ENCODE peak calls at places on chromosomes 13 and 19, in nine cellular contexts. Q, N, O, I, R, Z, A, M and D are unnamed samples.

GRCh38 chr19:46668662-46669061 is 7.7 kb upstream of the DACT3 start:
- DNase-seq in Q (no peak), N (no peak), O (no peak), I (no peak), R (no peak), Z (no peak), A (no peak), M (no peak), D (no peak)

GRCh38 chr13:64369121-64369520 is 2861.0 kb downstream of the PCDH9 start:
- DNase-seq in Q (no peak), N (no peak), O (no peak), I (no peak), R (no peak), Z (no peak), A (no peak), M (no peak), D (no peak)

GRCh38 chr13:97266328-97266727 is 44.2 kb downstream of the MBNL2 start:
- DNase-seq in Q (no peak), N (no peak), O (no peak), I (no peak), R (no peak), Z (peak), A (peak), M (peak), D (no peak)

GRCh38 chr19:3766520-3766919 is 4.0 kb downstream of the MRPL54 start:
- DNase-seq in Q (no peak), N (no peak), O (no peak), I (no peak), R (no peak), Z (no peak), A (no peak), M (peak), D (no peak)

GRCh38 chr19:53130506-53130905 is 2.2 kb downstream of the ZNF415 start:
- DNase-seq in Q (no peak), N (no peak), O (no peak), I (no peak), R (no peak), Z (no peak), A (no peak), M (no peak), D (no peak)

GRCh38 chr13:98466634-98467236 is 110.2 kb downstream of the STK24 start:
- DNase-seq in Q (peak), N (no peak), O (no peak), I (no peak), R (no peak), Z (peak), A (peak), M (no peak), D (no peak)

GRCh38 chr19:28424041-28424440 is 788.9 kb downstream of the UQCRFS1 start:
- DNase-seq in Q (no peak), N (no peak), O (no peak), I (no peak), R (no peak), Z (no peak), A (peak), M (no peak), D (no peak)

GRCh38 chr13:74575729-74576125 is 441.5 kb upstream of the KLF12 start:
- DNase-seq in Q (peak), N (no peak), O (peak), I (peak), R (peak), Z (peak), A (peak), M (peak), D (peak)

GRCh38 chr19:49155830-49156346 is 692 bp upstream of the HRC start:
- DNase-seq in Q (peak), N (no peak), O (no peak), I (no peak), R (no peak), Z (peak), A (no peak), M (no peak), D (no peak)

GRCh38 chr13:113802761-113803160 is 43.7 kb downstream of the TMEM255B start:
- DNase-seq in Q (no peak), N (no peak), O (no peak), I (no peak), R (no peak), Z (no peak), A (peak), M (peak), D (no peak)

GRCh38 chr13:49554387-49554786 is 31.0 kb downstream of the RCBTB1 start:
- DNase-seq in Q (no peak), N (no peak), O (no peak), I (no peak), R (no peak), Z (no peak), A (peak), M (no peak), D (no peak)

GRCh38 chr13:59497845-59498244 is 665.9 kb downstream of the DIAPH3 start:
- DNase-seq in Q (no peak), N (no peak), O (no peak), I (no peak), R (no peak), Z (no peak), A (no peak), M (no peak), D (no peak)

GRCh38 chr13:99528547-99528946 is 27.3 kb downstream of the TM9SF2 start:
- DNase-seq in Q (no peak), N (no peak), O (no peak), I (peak), R (no peak), Z (peak), A (no peak), M (no peak), D (no peak)
- TF ChIP-seq CTCF in Q (no peak), N (no peak), O (no peak), I (peak), R (no peak), Z (peak), A (no peak), M (no peak), D (peak)

GRCh38 chr13:43895940-43896339 is 16.2 kb downstream of the LACC1 start:
- DNase-seq in Q (no peak), N (peak), O (no peak), I (no peak), R (no peak), Z (no peak), A (no peak), M (no peak), D (no peak)

GRCh38 chr13:43894438-43894837 is 14.7 kb downstream of the LACC1 start:
- DNase-seq in Q (no peak), N (no peak), O (no peak), I (no peak), R (no peak), Z (no peak), A (no peak), M (no peak), D (no peak)
- TF ChIP-seq CTCF in Q (peak), N (no peak), O (no peak), I (no peak), R (no peak), Z (peak), A (no peak), M (no peak), D (peak)

GRCh38 chr19:40524655-40525054 is 52.0 kb upstream of the SHKBP1 start:
- DNase-seq in Q (no peak), N (no peak), O (no peak), I (no peak), R (no peak), Z (no peak), A (no peak), M (no peak), D (no peak)

GRCh38 chr19:40524133-40524549 is 52.5 kb upstream of the SHKBP1 start:
- DNase-seq in Q (no peak), N (no peak), O (no peak), I (no peak), R (no peak), Z (no peak), A (no peak), M (no peak), D (no peak)

GRCh38 chr19:40521276-40521675 is 54.5 kb downstream of the SPTBN4 start:
- DNase-seq in Q (no peak), N (no peak), O (no peak), I (no peak), R (no peak), Z (no peak), A (no peak), M (no peak), D (no peak)

GRCh38 chr19:40525234-40526051 is 51.2 kb upstream of the SHKBP1 start:
- DNase-seq in Q (no peak), N (no peak), O (no peak), I (no peak), R (no peak), Z (no peak), A (no peak), M (no peak), D (no peak)

DNA sequence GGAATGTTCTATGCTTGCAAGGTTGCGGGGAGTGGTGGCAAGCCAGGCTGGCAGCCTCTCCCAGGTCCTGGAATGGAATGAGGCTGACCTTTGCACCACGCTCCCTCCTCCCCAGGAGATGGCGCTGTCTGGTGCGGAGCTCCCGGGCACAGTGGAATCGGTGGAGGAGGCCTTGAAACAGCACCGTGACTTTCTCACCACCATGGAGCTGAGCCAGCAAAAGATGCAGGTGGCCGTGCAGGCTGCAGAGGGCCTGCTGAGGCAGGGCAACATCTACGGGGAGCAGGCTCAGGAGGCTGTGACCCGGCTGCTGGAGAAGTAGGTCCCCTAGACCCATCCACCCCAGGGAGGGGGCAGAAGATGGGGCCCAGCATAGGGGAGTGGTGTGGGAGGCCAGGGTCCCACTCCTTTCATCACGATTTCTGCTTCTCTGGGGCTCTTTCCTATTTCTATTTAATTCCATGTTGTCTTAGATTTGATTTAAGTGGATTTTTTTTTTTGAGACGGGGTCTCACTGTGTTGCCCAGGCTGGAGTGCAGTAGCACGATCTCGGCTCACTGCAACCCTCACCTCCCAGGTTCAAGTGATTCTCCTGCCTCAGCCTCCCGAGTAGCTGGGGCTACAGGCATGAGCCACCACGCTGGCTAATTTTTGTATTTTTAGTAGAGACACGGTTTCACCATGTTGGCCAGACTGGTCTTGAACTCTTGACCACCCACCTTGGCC is 53.2 kb upstream of the SHKBP1 start:
- DNase-seq in Q (peak), N (no peak), O (no peak), I (peak), R (no peak), Z (peak), A (peak), M (peak), D (no peak)
- TF ChIP-seq CTCF in Q (peak), N (no peak), O (no peak), I (peak), R (peak), Z (peak), A (peak), M (peak), D (peak)

GRCh38 chr13:99956473-99957349 is 14.9 kb downstream of the ZIC5 start:
- DNase-seq in Q (no peak), N (no peak), O (no peak), I (no peak), R (no peak), Z (peak), A (peak), M (no peak), D (no peak)
- TF ChIP-seq CTCF in Q (no peak), N (no peak), O (no peak), I (no peak), R (no peak), Z (no peak), A (no peak), M (no peak), D (no peak)

GRCh38 chr13:42392706-42393572 is 121.0 kb downstream of the AKAP11 start:
- DNase-seq in Q (no peak), N (no peak), O (no peak), I (peak), R (no peak), Z (no peak), A (no peak), M (no peak), D (no peak)
- TF ChIP-seq CTCF in Q (no peak), N (no peak), O (no peak), I (no peak), R (no peak), Z (no peak), A (no peak), M (no peak), D (no peak)

GRCh38 chr19:33801411-33801810 is 4.7 kb downstream of the KCTD15 start:
- DNase-seq in Q (no peak), N (no peak), O (no peak), I (no peak), R (no peak), Z (no peak), A (no peak), M (no peak), D (no peak)
- TF ChIP-seq CTCF in Q (no peak), N (no peak), O (no peak), I (no peak), R (no peak), Z (no peak), A (no peak), M (no peak), D (no peak)

DNA sequence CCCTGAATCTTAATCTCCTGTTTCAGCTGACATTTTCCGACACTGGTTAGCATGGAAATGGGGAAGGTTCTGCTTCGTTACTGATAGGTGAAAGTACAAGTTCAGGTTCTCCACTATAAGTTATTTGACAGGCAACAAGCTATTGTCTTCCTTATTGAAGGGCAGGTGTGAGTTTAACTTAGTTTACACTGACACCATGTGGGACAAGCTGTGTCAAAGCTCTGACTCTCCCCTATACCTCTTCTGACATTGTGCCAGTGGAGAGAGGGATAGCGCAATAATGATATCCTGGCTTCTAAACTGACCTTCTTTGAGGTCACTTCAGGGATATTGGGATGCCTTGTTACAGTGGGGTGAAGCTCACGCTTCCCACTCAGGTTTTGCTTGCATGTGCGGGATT is 587.0 kb upstream of the SLITRK5 start:
- DNase-seq in Q (no peak), N (no peak), O (no peak), I (no peak), R (no peak), Z (no peak), A (no peak), M (no peak), D (no peak)
- TF ChIP-seq CTCF in Q (no peak), N (no peak), O (no peak), I (peak), R (no peak), Z (no peak), A (no peak), M (no peak), D (no peak)

GRCh38 chr19:18896421-18896841 is 473 bp upstream of the CERS1 start:
- DNase-seq in Q (no peak), N (no peak), O (no peak), I (no peak), R (no peak), Z (peak), A (peak), M (no peak), D (no peak)
- TF ChIP-seq CTCF in Q (no peak), N (no peak), O (no peak), I (no peak), R (no peak), Z (no peak), A (no peak), M (no peak), D (no peak)